ENCODE peak calls at places on chromosomes 3 and 15, in seven cellular contexts. H is NCI-H1105 treated with DMSO at 0.1 percent for 48 hours; U is upper lobe of right lung; F is endothelial cell; B is Right ventricle myocardium superior; V is GM06990; M is stimulated activated CD4-positive, alpha-beta T cell treated with anti-CD3 and anti-CD28 coated beads, Interleukin-15, amount 100 ng/mL, for 1 hour. C is an unnamed sample.

GRCh38 chr3:124158174-124158812 is 166.4 kb upstream of the ROPN1 start:
- DNase-seq in H (peak; percentile 22), U (no peak), F (no peak), B (no peak), V (no peak), M (no peak), C (no peak)

GRCh38 chr15:74869726-74870407 is 3.3 kb downstream of the SCAMP2 start:
- DNase-seq in H (no peak), U (peak; percentile 80), F (peak; percentile 53), B (peak; percentile 84), V (peak; percentile 86), M (no peak), C (peak; percentile 81)

GRCh38 chr3:45499529-45499928 is 95.0 kb upstream of the LIMD1 start:
- DNase-seq in H (peak; percentile 20), U (no peak), F (no peak), B (no peak), V (no peak), M (no peak), C (no peak)

GRCh38 chr3:25313286-25313685 is 114.8 kb upstream of the RARB start:
- DNase-seq in H (no peak), U (no peak), F (no peak), B (no peak), V (no peak), M (no peak), C (no peak)

GRCh38 chr3:42490243-42490642 is 12.2 kb upstream of the VIPR1 start:
- DNase-seq in H (no peak), U (peak; percentile 87), F (no peak), B (no peak), V (peak; percentile 73), M (no peak), C (peak; percentile 59)

GRCh38 chr3:177051419-177051818 is 145.9 kb downstream of the TBL1XR1 start:
- DNase-seq in H (peak; percentile 91), U (no peak), F (no peak), B (no peak), V (no peak), M (no peak), C (no peak)

GRCh38 chr3:173653781-173654180 is 256.2 kb downstream of the NLGN1 start:
- DNase-seq in H (no peak), U (no peak), F (no peak), B (no peak), V (no peak), M (no peak), C (no peak)

GRCh38 chr3:73547427-73548036 is 77.2 kb downstream of the PDZRN3 start:
- DNase-seq in H (no peak), U (no peak), F (no peak), B (no peak), V (no peak), M (no peak), C (no peak)

GRCh38 chr3:5002174-5002870 is 23.1 kb downstream of the BHLHE40 start:
- DNase-seq in H (no peak), U (no peak), F (no peak), B (no peak), V (no peak), M (no peak), C (no peak)

GRCh38 chr3:37137516-37137915 is 36.9 kb downstream of the LRRFIP2 start:
- DNase-seq in H (no peak), U (no peak), F (no peak), B (no peak), V (no peak), M (no peak), C (no peak)

GRCh38 chr15:35705885-35706590 is 160.1 kb upstream of the DPH6 start:
- DNase-seq in H (no peak), U (no peak), F (no peak), B (no peak), V (no peak), M (no peak), C (no peak)

GRCh38 chr3:132517311-132517710 is 79.8 kb upstream of the ACKR4 start:
- DNase-seq in H (no peak), U (no peak), F (no peak), B (no peak), V (no peak), M (no peak), C (no peak)

GRCh38 chr15:78077053-78077859 is at the start of gene TBC1D2B:
- DNase-seq in H (peak; percentile 22), U (peak; percentile 89), F (peak; percentile 67), B (peak; percentile 84), V (peak; percentile 77), M (peak; percentile 69), C (peak; percentile 83)

GRCh38 chr3:174329321-174329720 is 529.8 kb upstream of the NAALADL2 start:
- DNase-seq in H (no peak), U (no peak), F (no peak), B (no peak), V (no peak), M (no peak), C (no peak)

GRCh38 chr15:71114887-71115566 is at the start of gene THSD4:
- DNase-seq in H (peak; percentile 72), U (peak; percentile 93), F (peak; percentile 81), B (peak; percentile 86), V (peak; percentile 77), M (peak; percentile 53), C (peak; percentile 88)

GRCh38 chr3:59052803-59053411 is 3.1 kb upstream of the CFAP20DC start:
- DNase-seq in H (no peak), U (no peak), F (no peak), B (no peak), V (no peak), M (no peak), C (no peak)

C was measured in left ventricle myocardium superior.